ENCODE peak calls at places on chromosomes 4 and X, in six cellular contexts. One of them, this sample, is unnamed.
A peak's percentile ranks its signal among the peaks of the same experiment; 100 is the strongest.

GRCh38 chrX:10722804-10723364 is 102.5 kb upstream of the MID1 start:
- DNase-seq in AG10803: peak; percentile 82
- DNase-seq in fibroblast of mammary gland: peak; percentile 65
- DNase-seq in thoracic aorta: no peak
- DNase-seq in esophagus squamous epithelium: no peak
- DNase-seq in CD8-positive, alpha-beta memory T cell: no peak
- DNase-seq in this sample: peak; percentile 68

GRCh38 chrX:121308276-121308805 is 260.9 kb downstream of the GLUD2 start:
- DNase-seq in AG10803: peak; percentile 73
- DNase-seq in fibroblast of mammary gland: peak; percentile 94
- DNase-seq in thoracic aorta: no peak
- DNase-seq in esophagus squamous epithelium: no peak
- DNase-seq in CD8-positive, alpha-beta memory T cell: no peak
- DNase-seq in this sample: peak; percentile 28

GRCh38 chr4:162011039-162011438 is 152.8 kb downstream of the FSTL5 start:
- DNase-seq in AG10803: peak; percentile 4
- DNase-seq in fibroblast of mammary gland: no peak
- DNase-seq in thoracic aorta: no peak
- DNase-seq in esophagus squamous epithelium: no peak
- DNase-seq in CD8-positive, alpha-beta memory T cell: no peak
- DNase-seq in this sample: no peak

GRCh38 chr4:90780193-90780592 is 653.0 kb downstream of the CCSER1 start:
- DNase-seq in AG10803: no peak
- DNase-seq in fibroblast of mammary gland: no peak
- DNase-seq in thoracic aorta: no peak
- DNase-seq in esophagus squamous epithelium: no peak
- DNase-seq in CD8-positive, alpha-beta memory T cell: no peak
- DNase-seq in this sample: no peak

GRCh38 chr4:82268050-82268825 is 105.6 kb downstream of the HNRNPD start:
- DNase-seq in AG10803: peak; percentile 62
- DNase-seq in fibroblast of mammary gland: peak; percentile 53
- DNase-seq in thoracic aorta: no peak
- DNase-seq in esophagus squamous epithelium: no peak
- DNase-seq in CD8-positive, alpha-beta memory T cell: peak; percentile 32
- DNase-seq in this sample: peak; percentile 54

GRCh38 chr4:159358226-159358625 is 255.3 kb downstream of the RAPGEF2 start:
- DNase-seq in AG10803: peak; percentile 88
- DNase-seq in fibroblast of mammary gland: peak; percentile 86
- DNase-seq in thoracic aorta: no peak
- DNase-seq in esophagus squamous epithelium: no peak
- DNase-seq in CD8-positive, alpha-beta memory T cell: no peak
- DNase-seq in this sample: no peak

GRCh38 chr4:177118596-177118995 is 191.1 kb upstream of the NEIL3 start:
- DNase-seq in AG10803: peak; percentile 100
- DNase-seq in fibroblast of mammary gland: peak; percentile 96
- DNase-seq in thoracic aorta: no peak
- DNase-seq in esophagus squamous epithelium: no peak
- DNase-seq in CD8-positive, alpha-beta memory T cell: no peak
- DNase-seq in this sample: no peak

GRCh38 chrX:149570668-149571067 is 16.6 kb downstream of the MAGEA9B start:
- DNase-seq in AG10803: peak; percentile 53
- DNase-seq in fibroblast of mammary gland: peak; percentile 41
- DNase-seq in thoracic aorta: no peak
- DNase-seq in esophagus squamous epithelium: no peak
- DNase-seq in CD8-positive, alpha-beta memory T cell: no peak
- DNase-seq in this sample: no peak

GRCh38 chr4:105624530-105624929 is 72.1 kb downstream of the ARHGEF38 start:
- DNase-seq in AG10803: peak; percentile 12
- DNase-seq in fibroblast of mammary gland: peak; percentile 30
- DNase-seq in thoracic aorta: no peak
- DNase-seq in esophagus squamous epithelium: no peak
- DNase-seq in CD8-positive, alpha-beta memory T cell: no peak
- DNase-seq in this sample: no peak

GRCh38 chrX:120769576-120770341 is 105.9 kb downstream of the CT47B1 start:
- DNase-seq in AG10803: peak; percentile 91
- DNase-seq in fibroblast of mammary gland: peak; percentile 83
- DNase-seq in thoracic aorta: no peak
- DNase-seq in esophagus squamous epithelium: no peak
- DNase-seq in CD8-positive, alpha-beta memory T cell: no peak
- DNase-seq in this sample: no peak

GRCh38 chr4:53515076-53515475 is 76.2 kb downstream of the LNX1 start:
- DNase-seq in AG10803: no peak
- DNase-seq in fibroblast of mammary gland: no peak
- DNase-seq in thoracic aorta: no peak
- DNase-seq in esophagus squamous epithelium: no peak
- DNase-seq in CD8-positive, alpha-beta memory T cell: no peak
- DNase-seq in this sample: no peak

GRCh38 chr4:186554890-186555827 is at the start of gene MTNR1A:
- DNase-seq in AG10803: no peak
- DNase-seq in fibroblast of mammary gland: no peak
- DNase-seq in thoracic aorta: no peak
- DNase-seq in esophagus squamous epithelium: no peak
- DNase-seq in CD8-positive, alpha-beta memory T cell: no peak
- DNase-seq in this sample: no peak

GRCh38 chr4:112523764-112524505 is 8.0 kb upstream of the NEUROG2 start:
- DNase-seq in AG10803: no peak
- DNase-seq in fibroblast of mammary gland: no peak
- DNase-seq in thoracic aorta: no peak
- DNase-seq in esophagus squamous epithelium: no peak
- DNase-seq in CD8-positive, alpha-beta memory T cell: peak; percentile 70
- DNase-seq in this sample: no peak

GRCh38 chrX:81195712-81196111 is 6.0 kb downstream of the HMGN5 start:
- DNase-seq in AG10803: peak; percentile 47
- DNase-seq in fibroblast of mammary gland: peak; percentile 63
- DNase-seq in thoracic aorta: no peak
- DNase-seq in esophagus squamous epithelium: no peak
- DNase-seq in CD8-positive, alpha-beta memory T cell: peak; percentile 24
- DNase-seq in this sample: no peak

GRCh38 chr4:132076829-132077228 is 1072.3 kb upstream of the PCDH10 start:
- DNase-seq in AG10803: no peak
- DNase-seq in fibroblast of mammary gland: no peak
- DNase-seq in thoracic aorta: no peak
- DNase-seq in esophagus squamous epithelium: no peak
- DNase-seq in CD8-positive, alpha-beta memory T cell: no peak
- DNase-seq in this sample: no peak

GRCh38 chrX:74924449-74925209 is 623 bp downstream of the NEXMIF start:
- DNase-seq in AG10803: peak; percentile 1
- DNase-seq in fibroblast of mammary gland: no peak
- DNase-seq in thoracic aorta: no peak
- DNase-seq in esophagus squamous epithelium: no peak
- DNase-seq in CD8-positive, alpha-beta memory T cell: no peak
- DNase-seq in this sample: peak; percentile 73

GRCh38 chr4:39609454-39609911 is 29.2 kb downstream of the SMIM14 start:
- DNase-seq in AG10803: no peak
- DNase-seq in fibroblast of mammary gland: no peak
- DNase-seq in thoracic aorta: no peak
- DNase-seq in esophagus squamous epithelium: no peak
- DNase-seq in CD8-positive, alpha-beta memory T cell: no peak
- DNase-seq in this sample: no peak

DNA sequence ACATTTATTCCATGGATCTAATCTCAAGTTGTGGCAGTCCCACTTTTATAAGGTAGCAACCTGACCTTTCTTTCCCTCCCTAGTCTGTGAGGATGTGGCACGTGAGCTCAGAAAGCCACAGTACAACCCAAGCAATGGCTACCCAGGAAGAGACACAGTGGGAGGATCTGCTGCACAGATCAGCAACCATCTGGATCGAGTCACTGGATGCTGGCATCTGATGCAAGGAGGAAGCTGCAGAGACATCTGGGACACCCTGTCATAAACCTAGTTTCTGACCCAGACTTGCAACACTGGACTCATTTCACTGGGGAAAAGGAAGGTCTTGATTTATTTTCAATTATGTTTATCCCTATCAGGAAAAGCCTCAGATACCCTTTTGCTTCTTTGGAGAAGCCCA is 327.1 kb downstream of the PAPSS1 start:
- DNase-seq in AG10803: peak; percentile 83
- DNase-seq in fibroblast of mammary gland: peak; percentile 57
- DNase-seq in thoracic aorta: no peak
- DNase-seq in esophagus squamous epithelium: no peak
- DNase-seq in CD8-positive, alpha-beta memory T cell: no peak
- DNase-seq in this sample: peak; percentile 34
- H3K4me3 ChIP-seq in AG10803: no peak overlapping the region
- H3K4me3 ChIP-seq in fibroblast of mammary gland: no peak overlapping the region
- H3K4me3 ChIP-seq in thoracic aorta: peak overlapping the region; percentile 9
- H3K4me3 ChIP-seq in esophagus squamous epithelium: no peak overlapping the region
- H3K4me3 ChIP-seq in CD8-positive, alpha-beta memory T cell: no peak overlapping the region
- H3K4me3 ChIP-seq in this sample: no peak overlapping the region

DNA sequence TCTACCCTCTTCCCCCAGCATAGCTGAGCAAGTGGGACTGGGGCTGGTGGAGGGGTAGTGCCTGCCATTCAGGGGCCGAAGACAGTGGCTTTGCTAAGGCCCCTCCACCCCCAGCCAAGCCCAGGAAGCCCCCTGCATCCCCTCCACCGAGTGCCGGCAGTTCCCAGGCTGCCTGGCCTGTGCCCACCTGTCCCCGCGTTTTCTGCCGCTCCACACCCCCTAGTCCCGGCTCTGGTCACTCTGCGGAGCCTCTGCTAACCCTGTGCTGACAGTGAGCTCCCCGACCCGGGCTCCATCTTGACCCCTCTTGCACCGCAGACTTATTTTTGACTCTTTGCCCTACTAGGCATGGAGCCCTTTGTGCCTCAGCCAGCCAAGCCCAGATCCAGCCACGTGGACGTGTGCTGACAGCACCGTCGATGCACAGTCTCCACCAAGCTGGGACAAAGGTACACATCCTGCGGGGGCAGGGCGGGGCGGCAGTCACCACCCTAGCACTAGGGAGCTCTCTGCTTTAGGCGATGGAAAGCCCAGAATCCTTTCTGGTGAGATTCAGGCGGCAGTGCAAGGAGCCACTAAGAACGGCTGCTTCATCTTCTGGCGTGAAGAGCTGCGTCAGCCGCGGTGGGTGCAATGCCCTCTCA is 96.6 kb downstream of the PHKA2 start:
- DNase-seq in AG10803: no peak
- DNase-seq in fibroblast of mammary gland: no peak
- DNase-seq in thoracic aorta: no peak
- DNase-seq in esophagus squamous epithelium: no peak
- DNase-seq in CD8-positive, alpha-beta memory T cell: no peak
- DNase-seq in this sample: no peak
- H3K4me3 ChIP-seq in AG10803: no peak overlapping the region
- H3K4me3 ChIP-seq in fibroblast of mammary gland: no peak overlapping the region
- H3K4me3 ChIP-seq in thoracic aorta: peak overlapping the region; percentile 64
- H3K4me3 ChIP-seq in esophagus squamous epithelium: peak overlapping the region; percentile 38
- H3K4me3 ChIP-seq in CD8-positive, alpha-beta memory T cell: no peak overlapping the region
- H3K4me3 ChIP-seq in this sample: peak overlapping the region; percentile 46

GRCh38 chr4:150577786-150578185 is 4.2 kb upstream of the MAB21L2 start:
- DNase-seq in AG10803: no peak
- DNase-seq in fibroblast of mammary gland: no peak
- DNase-seq in thoracic aorta: no peak
- DNase-seq in esophagus squamous epithelium: no peak
- DNase-seq in CD8-positive, alpha-beta memory T cell: no peak
- DNase-seq in this sample: no peak

GRCh38 chr4:150579591-150580234 is 2.2 kb upstream of the MAB21L2 start:
- DNase-seq in AG10803: peak; percentile 34
- DNase-seq in fibroblast of mammary gland: no peak
- DNase-seq in thoracic aorta: no peak
- DNase-seq in esophagus squamous epithelium: no peak
- DNase-seq in CD8-positive, alpha-beta memory T cell: no peak
- DNase-seq in this sample: no peak

GRCh38 chr4:150581206-150581605 is 745 bp upstream of the MAB21L2 start:
- DNase-seq in AG10803: no peak
- DNase-seq in fibroblast of mammary gland: no peak
- DNase-seq in thoracic aorta: no peak
- DNase-seq in esophagus squamous epithelium: no peak
- DNase-seq in CD8-positive, alpha-beta memory T cell: no peak
- DNase-seq in this sample: no peak

GRCh38 chr4:150580244-150580643 is 1.7 kb upstream of the MAB21L2 start:
- DNase-seq in AG10803: no peak
- DNase-seq in fibroblast of mammary gland: no peak
- DNase-seq in thoracic aorta: no peak
- DNase-seq in esophagus squamous epithelium: no peak
- DNase-seq in CD8-positive, alpha-beta memory T cell: no peak
- DNase-seq in this sample: no peak

DNA sequence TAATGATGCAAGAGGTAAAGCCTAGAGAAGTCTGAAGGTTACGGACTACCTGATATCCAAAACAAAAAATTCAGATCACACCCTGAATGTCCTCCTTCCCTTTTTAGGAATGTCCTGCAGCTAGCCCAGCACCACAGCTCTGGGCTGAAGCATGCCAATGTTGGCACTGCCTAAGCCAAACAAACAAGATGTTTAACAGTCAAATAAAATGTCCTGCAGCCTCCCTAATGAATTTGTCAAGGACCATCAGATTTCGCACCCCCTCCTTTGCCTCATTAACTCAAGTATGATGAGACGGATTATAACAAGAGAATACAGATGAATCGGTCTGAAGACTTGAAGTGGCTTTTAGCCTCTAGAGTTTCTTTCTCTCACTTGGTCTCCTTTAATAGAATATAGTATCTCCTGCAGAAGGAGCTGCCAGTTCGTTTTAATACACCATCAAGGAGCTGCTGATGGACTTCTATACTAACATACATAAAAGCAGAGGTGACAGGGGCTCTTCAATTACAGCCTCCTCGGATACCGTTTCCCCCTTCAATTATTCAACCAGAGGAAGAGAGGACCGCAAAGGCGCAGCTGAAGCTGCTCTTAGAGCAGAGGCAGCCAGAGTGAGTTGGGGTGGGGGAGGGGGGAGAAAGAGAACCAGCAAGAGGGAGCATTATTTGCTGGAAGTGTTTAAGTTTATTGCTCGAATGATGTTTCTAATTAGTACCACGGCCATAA is 3.0 kb upstream of the MAB21L2 start:
- DNase-seq in AG10803: no peak
- DNase-seq in fibroblast of mammary gland: no peak
- DNase-seq in thoracic aorta: no peak
- DNase-seq in esophagus squamous epithelium: no peak
- DNase-seq in CD8-positive, alpha-beta memory T cell: no peak
- DNase-seq in this sample: no peak
- H3K4me3 ChIP-seq in AG10803: peak overlapping the region; percentile 55
- H3K4me3 ChIP-seq in fibroblast of mammary gland: peak overlapping the region; percentile 34
- H3K4me3 ChIP-seq in thoracic aorta: peak overlapping the region; percentile 60
- H3K4me3 ChIP-seq in esophagus squamous epithelium: peak overlapping the region; percentile 41
- H3K4me3 ChIP-seq in CD8-positive, alpha-beta memory T cell: no peak overlapping the region
- H3K4me3 ChIP-seq in this sample: peak overlapping the region; percentile 50

DNA sequence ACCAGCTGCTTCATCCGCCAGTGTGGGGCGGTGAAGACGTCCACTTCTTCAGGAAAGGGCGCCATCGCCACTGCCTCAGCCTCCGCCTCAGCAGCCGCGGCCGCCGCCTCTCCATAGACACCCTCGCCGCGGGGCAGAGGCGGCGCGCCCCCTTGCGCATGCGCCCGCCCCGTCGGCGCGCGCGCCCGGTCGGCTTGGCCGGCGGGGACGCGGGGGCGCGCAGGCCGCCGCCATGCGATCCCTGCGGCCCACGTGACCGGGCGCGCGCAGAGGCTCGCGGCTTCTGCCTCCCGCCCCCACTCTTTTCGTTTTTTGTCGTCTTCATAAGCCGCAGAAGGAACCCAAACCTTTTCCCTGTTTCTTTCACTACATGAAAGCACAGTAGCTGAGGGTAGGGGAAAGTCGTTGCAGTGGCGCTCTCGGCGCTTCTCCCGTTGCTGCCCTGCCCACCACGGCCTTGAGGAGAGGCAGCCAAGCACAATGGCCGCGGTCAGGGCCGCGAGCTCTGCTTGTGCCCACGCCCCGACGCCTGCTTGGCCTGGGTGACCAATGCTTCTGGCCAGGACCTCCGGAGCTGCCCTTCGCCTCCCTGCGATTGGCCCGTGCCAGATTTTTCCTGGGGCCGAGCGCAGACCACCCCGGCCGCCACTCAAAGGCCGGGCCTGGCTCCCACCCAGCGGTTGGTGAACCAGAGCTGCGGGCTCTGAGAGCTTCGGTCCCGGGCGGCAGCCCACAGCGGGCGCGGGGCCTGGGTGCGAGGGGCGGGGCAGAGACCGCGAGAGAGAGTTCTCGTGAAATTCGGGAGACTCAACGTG is at the start of gene FBXL5:
- DNase-seq in AG10803: peak; percentile 87
- DNase-seq in fibroblast of mammary gland: peak; percentile 76
- DNase-seq in thoracic aorta: peak; percentile 16
- DNase-seq in esophagus squamous epithelium: peak; percentile 34
- DNase-seq in CD8-positive, alpha-beta memory T cell: peak; percentile 87
- DNase-seq in this sample: peak; percentile 87
- H3K4me3 ChIP-seq in AG10803: peak within 1 kb of the TSS; percentile 78
- H3K4me3 ChIP-seq in fibroblast of mammary gland: peak within 1 kb of the TSS; percentile 70
- H3K4me3 ChIP-seq in thoracic aorta: peak within 1 kb of the TSS; percentile 70
- H3K4me3 ChIP-seq in esophagus squamous epithelium: peak within 1 kb of the TSS; percentile 80
- H3K4me3 ChIP-seq in CD8-positive, alpha-beta memory T cell: peak within 1 kb of the TSS; percentile 77
- H3K4me3 ChIP-seq in this sample: peak within 1 kb of the TSS; percentile 90

This sample was measured in tibial artery.